ENCODE peak calls at places on chromosomes 13 and 19, in ten cellular contexts. B is psoas muscle; C is naive thymus-derived CD4-positive, alpha-beta T cell; E is A549; N is aorta; A is PC-3; K is tibial nerve; P is iPS DF 6.9; Q is small intestine; M is Peyer's patch. H is an unnamed sample.

GRCh38 chr13:108227651-108228272 is 9.6 kb downstream of the ABHD13 start:
- DNase-seq in B (no peak), C (no peak), E (no peak), N (no peak), A (peak), K (peak), P (no peak), Q (peak), M (no peak), H (no peak)

GRCh38 chr19:14006766-14007562 is 844 bp upstream of the RFX1 start:
- DNase-seq in B (peak), C (no peak), E (peak), N (peak), A (no peak), K (no peak), P (peak), Q (no peak), M (no peak), H (peak)

GRCh38 chr13:96772426-96772825 is 221.8 kb downstream of the OXGR1 start:
- DNase-seq in B (no peak), C (no peak), E (no peak), N (no peak), A (peak), K (no peak), P (no peak), Q (peak), M (no peak), H (no peak)

GRCh38 chr13:41674246-41674645 is 216.9 kb downstream of the RGCC start:
- DNase-seq in B (no peak), C (no peak), E (no peak), N (no peak), A (no peak), K (no peak), P (no peak), Q (no peak), M (no peak), H (no peak)

GRCh38 chr13:70253834-70254233 is 145.6 kb upstream of the KLHL1 start:
- DNase-seq in B (no peak), C (no peak), E (no peak), N (no peak), A (peak), K (no peak), P (no peak), Q (no peak), M (no peak), H (no peak)

GRCh38 chr13:33172911-33173310 is 112.6 kb downstream of the STARD13 start:
- DNase-seq in B (no peak), C (no peak), E (no peak), N (no peak), A (no peak), K (no peak), P (no peak), Q (no peak), M (no peak), H (no peak)

GRCh38 chr19:55546822-55547614 is 1.7 kb upstream of the SBK3 start:
- DNase-seq in B (peak), C (no peak), E (no peak), N (peak), A (peak), K (peak), P (no peak), Q (no peak), M (no peak), H (peak)

GRCh38 chr19:56837492-56837891 is 3.0 kb downstream of the PEG3 start:
- DNase-seq in B (peak), C (no peak), E (no peak), N (peak), A (peak), K (peak), P (no peak), Q (no peak), M (no peak), H (no peak)

GRCh38 chr13:99969368-99969933 is 2.1 kb downstream of the ZIC5 start:
- DNase-seq in B (no peak), C (no peak), E (no peak), N (no peak), A (no peak), K (no peak), P (no peak), Q (no peak), M (no peak), H (no peak)

GRCh38 chr19:50190439-50190891 is 13.0 kb upstream of the MYH14 start:
- DNase-seq in B (no peak), C (no peak), E (no peak), N (no peak), A (no peak), K (no peak), P (no peak), Q (peak), M (peak), H (no peak)

GRCh38 chr19:48618278-48618915 is 581 bp downstream of the RPL18 start:
- DNase-seq in B (peak), C (no peak), E (no peak), N (no peak), A (no peak), K (no peak), P (no peak), Q (no peak), M (no peak), H (no peak)

GRCh38 chr13:46475586-46475991 is 77.4 kb upstream of the LRCH1 start:
- DNase-seq in B (no peak), C (no peak), E (no peak), N (no peak), A (peak), K (no peak), P (no peak), Q (no peak), M (no peak), H (no peak)

GRCh38 chr13:100630564-100630963 is 42.0 kb upstream of the GGACT start:
- DNase-seq in B (no peak), C (no peak), E (no peak), N (no peak), A (no peak), K (no peak), P (no peak), Q (no peak), M (no peak), H (no peak)

GRCh38 chr19:45016388-45017314 is 15.4 kb downstream of the RELB start:
- DNase-seq in B (peak), C (peak), E (peak), N (peak), A (peak), K (peak), P (peak), Q (peak), M (no peak), H (no peak)

GRCh38 chr13:50588736-50589135 is 254.8 kb downstream of the DLEU7 start:
- DNase-seq in B (no peak), C (no peak), E (no peak), N (no peak), A (no peak), K (no peak), P (no peak), Q (no peak), M (no peak), H (no peak)

GRCh38 chr13:111121421-111121820 is 6.3 kb downstream of the ARHGEF7 start:
- DNase-seq in B (no peak), C (no peak), E (no peak), N (no peak), A (no peak), K (no peak), P (no peak), Q (no peak), M (no peak), H (no peak)

GRCh38 chr19:3075605-3076431 is 13.5 kb upstream of the TLE5 start:
- DNase-seq in B (peak), C (peak), E (no peak), N (no peak), A (peak), K (no peak), P (no peak), Q (peak), M (peak), H (no peak)

GRCh38 chr13:19072543-19072942 is 109.1 kb downstream of the TUBA3C start:
- DNase-seq in B (no peak), C (no peak), E (no peak), N (no peak), A (no peak), K (no peak), P (no peak), Q (no peak), M (no peak), H (no peak)

GRCh38 chr13:52414963-52415362 is 9.0 kb upstream of the THSD1 start:
- DNase-seq in B (no peak), C (no peak), E (no peak), N (no peak), A (no peak), K (no peak), P (no peak), Q (no peak), M (no peak), H (no peak)

GRCh38 chr19:31448221-31448657 is 99.0 kb upstream of the TSHZ3 start:
- DNase-seq in B (peak), C (no peak), E (no peak), N (no peak), A (no peak), K (no peak), P (no peak), Q (peak), M (peak), H (peak)

GRCh38 chr19:15971217-15971616 is 22.4 kb downstream of the OR10H4 start:
- DNase-seq in B (no peak), C (no peak), E (no peak), N (no peak), A (no peak), K (no peak), P (no peak), Q (peak), M (no peak), H (no peak)

GRCh38 chr19:4705413-4706131 is 18.1 kb downstream of the DPP9 start:
- DNase-seq in B (no peak), C (no peak), E (no peak), N (no peak), A (no peak), K (no peak), P (no peak), Q (peak), M (no peak), H (no peak)

GRCh38 chr19:52291781-52292180 is 5.2 kb upstream of the ZNF480 start:
- DNase-seq in B (no peak), C (no peak), E (no peak), N (no peak), A (no peak), K (no peak), P (no peak), Q (no peak), M (no peak), H (no peak)

GRCh38 chr19:13839193-13839937 is 37.6 kb upstream of the NANOS3 start:
- DNase-seq in B (peak), C (peak), E (no peak), N (peak), A (peak), K (peak), P (no peak), Q (peak), M (peak), H (peak)

DNA sequence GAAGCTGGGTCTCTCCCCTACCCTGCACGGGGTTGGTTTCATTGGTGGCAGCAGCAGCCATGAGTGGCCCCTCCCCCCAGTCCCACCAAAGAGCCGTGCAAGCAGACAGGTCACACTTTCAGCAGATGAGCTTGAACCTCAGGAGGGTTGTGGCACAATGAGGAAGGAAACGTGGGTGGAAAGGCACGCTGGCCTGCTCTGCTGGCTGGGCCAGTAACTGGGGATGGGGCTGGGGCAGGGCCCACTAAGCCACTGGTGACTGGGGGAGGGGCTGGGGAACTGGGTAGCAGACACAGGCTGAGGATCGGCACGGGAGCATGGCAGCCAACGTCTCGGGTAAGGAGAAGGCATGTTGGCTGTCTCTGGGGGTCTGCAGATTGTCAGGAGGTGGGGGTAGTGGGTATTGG is at the start of gene P2RY11:
- DNase-seq in B (peak), C (no peak), E (no peak), N (peak), A (no peak), K (no peak), P (no peak), Q (peak), M (peak), H (no peak)
- H3K4me3 ChIP-seq in B (no peak), C (peak), E (no peak), N (no peak), A (no peak), K (no peak), P (no peak), Q (peak), M (peak), H (no peak)

GRCh38 chr19:47471733-47472457 is at the start of gene SLC8A2:
- DNase-seq in B (peak), C (peak), E (peak), N (peak), A (peak), K (no peak), P (no peak), Q (no peak), M (no peak), H (no peak)
- H3K27ac ChIP-seq in B (no peak), C (no peak), E (peak), N (no peak), A (no peak), K (no peak), P (no peak), Q (no peak), M (no peak), H (peak)

GRCh38 chr19:23285948-23286347 is 35.8 kb upstream of the ZNF724 start:
- DNase-seq in B (no peak), C (no peak), E (no peak), N (no peak), A (no peak), K (no peak), P (no peak), Q (no peak), M (no peak), H (peak)
- H3K4me3 ChIP-seq in B (no peak), C (no peak), E (no peak), N (no peak), A (no peak), K (no peak), P (no peak), Q (no peak), M (no peak), H (no peak)

GRCh38 chr19:8238251-8238650 is 29.1 kb downstream of the CERS4 start:
- DNase-seq in B (no peak), C (no peak), E (no peak), N (no peak), A (no peak), K (no peak), P (no peak), Q (no peak), M (no peak), H (no peak)

GRCh38 chr19:8240274-8241229 is 31.4 kb downstream of the CERS4 start:
- DNase-seq in B (peak), C (no peak), E (no peak), N (peak), A (peak), K (peak), P (no peak), Q (peak), M (peak), H (peak)

GRCh38 chr19:8241646-8242045 is 32.5 kb downstream of the CERS4 start:
- DNase-seq in B (no peak), C (no peak), E (no peak), N (no peak), A (no peak), K (no peak), P (no peak), Q (no peak), M (no peak), H (no peak)

GRCh38 chr19:8242212-8242821 is 33.1 kb downstream of the CERS4 start:
- DNase-seq in B (no peak), C (no peak), E (no peak), N (no peak), A (no peak), K (no peak), P (no peak), Q (no peak), M (no peak), H (no peak)

DNA sequence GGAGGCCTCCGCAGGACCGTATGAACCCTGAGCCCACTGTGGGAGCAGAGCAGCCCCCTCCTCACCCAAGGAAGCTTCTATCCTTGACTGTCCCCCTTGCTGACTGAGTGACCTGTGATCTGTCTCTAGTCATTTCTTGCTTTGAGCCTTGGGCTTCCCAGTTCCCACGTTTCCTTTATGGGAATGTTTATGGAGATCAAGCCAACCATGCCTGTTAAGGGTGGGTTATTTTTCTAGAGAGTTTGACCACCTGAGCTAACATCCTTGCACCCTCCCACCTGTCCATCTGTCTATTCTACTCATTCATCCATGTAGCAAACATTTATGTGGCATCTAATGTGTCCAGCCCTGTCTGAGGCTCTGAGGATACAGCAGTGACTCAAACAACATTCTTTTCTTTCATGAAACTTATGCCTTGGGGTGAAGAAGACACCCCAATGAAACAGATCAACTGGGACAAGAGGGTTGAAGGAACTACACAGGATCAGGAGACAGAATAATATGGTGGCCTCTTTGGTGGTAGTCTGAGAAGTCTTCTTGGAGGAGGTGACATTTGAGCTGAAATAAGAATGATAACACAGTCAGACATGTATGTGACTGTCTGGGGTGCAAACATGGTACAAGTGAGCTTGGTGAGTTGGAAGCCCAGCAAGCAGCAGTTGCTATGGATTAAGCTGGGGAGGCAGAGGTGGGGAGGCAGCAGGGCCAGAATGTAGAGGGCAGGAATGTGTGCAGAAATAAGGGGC is 30.5 kb downstream of the CERS4 start:
- DNase-seq in B (no peak), C (no peak), E (no peak), N (no peak), A (no peak), K (no peak), P (no peak), Q (no peak), M (no peak), H (no peak)
- H3K27ac ChIP-seq in B (no peak), C (no peak), E (peak), N (no peak), A (no peak), K (peak), P (no peak), Q (peak), M (no peak), H (no peak)

DNA sequence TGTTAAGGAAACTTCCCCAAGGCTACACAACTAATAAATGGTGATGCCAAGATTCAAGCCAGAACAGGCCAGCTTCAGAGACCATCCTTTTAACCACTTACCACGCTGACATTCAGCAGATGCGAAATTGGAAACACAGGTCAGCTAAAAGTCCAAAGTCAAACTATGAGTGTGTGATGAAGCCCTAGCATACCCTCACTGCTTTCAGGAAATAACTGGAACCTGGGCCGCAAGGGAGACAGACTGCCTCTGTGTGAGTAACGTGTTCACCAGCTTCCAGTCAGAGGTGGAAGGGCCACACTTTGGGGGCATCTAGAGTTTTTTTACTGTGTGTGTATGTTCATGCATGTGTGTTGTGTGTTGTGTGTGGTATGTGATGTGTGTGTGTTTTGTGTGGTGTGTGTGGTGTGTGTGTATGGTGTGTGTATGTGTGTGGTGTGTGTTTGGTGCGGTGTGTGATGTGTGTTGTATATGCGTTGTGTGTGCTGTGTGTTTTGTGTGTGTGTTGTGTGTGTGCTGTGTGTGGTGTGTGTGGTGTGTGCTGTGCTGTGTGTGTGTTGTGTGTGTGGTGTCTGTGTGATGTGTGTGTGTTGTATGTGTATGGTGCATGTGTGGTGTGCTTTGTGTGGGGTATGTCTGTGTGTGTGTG is 12.5 kb upstream of the PDX1 start:
- DNase-seq in B (no peak), C (no peak), E (no peak), N (no peak), A (no peak), K (no peak), P (no peak), Q (peak), M (no peak), H (no peak)
- H3K4me3 ChIP-seq in B (no peak), C (no peak), E (no peak), N (no peak), A (no peak), K (no peak), P (no peak), Q (no peak), M (no peak), H (no peak)

DNA sequence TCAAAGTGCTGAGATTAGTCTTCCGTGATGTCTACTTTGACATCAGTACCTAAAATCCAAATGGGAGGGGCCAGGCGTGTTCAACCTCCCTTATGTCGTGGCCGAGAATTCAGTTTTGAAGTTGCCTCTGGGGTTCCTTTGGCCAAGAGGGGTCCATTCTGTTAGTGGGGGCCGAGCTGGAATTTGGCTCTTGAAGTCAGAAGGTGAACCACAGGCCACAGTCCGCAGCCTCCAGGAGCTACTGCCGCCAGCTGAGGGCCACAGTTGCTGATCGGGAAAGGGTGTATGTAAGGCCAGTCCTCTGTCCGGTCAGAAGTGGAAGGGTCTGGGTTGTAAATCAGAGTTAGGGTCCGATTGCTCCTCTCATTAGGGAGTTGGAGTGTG is 31.0 kb downstream of the ATP11A start:
- DNase-seq in B (no peak), C (no peak), E (no peak), N (no peak), A (no peak), K (no peak), P (no peak), Q (no peak), M (peak), H (no peak)
- H3K27ac ChIP-seq in B (no peak), C (no peak), E (no peak), N (no peak), A (no peak), K (peak), P (no peak), Q (peak), M (no peak), H (no peak)

DNA sequence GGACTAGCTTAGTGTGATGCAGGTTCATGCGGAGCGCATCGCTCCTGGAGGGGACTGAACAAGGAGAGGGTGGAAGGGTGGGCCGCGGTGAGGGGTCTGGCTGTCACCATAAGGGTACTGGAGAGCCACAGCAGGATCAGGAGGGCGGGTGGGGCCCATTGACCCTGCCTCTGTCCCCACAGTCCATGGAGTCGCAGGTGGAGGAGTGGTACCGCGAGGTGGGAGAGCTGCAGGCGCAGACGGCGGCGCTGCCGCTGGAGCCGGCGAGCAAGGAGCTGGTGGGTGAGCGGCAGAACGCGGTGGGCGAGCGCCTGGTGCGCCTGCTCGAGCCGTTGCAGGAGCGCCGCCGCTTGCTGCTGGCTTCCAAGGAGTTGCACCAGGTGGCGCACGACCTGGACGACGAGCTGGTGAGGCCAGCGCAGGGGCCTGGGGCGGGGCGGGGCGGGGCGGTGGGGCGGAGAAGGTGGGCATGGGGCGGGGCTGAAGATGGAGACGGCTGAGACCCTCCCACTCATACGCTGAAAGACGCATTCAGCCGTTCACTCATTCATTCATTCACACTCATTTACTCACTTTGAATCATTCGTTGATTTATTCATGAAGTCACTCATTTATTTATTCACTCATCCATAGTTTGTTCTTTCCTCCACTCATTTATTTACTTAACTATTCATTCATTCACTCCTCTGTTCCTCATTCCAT is 27.5 kb upstream of the SHKBP1 start:
- DNase-seq in B (peak), C (peak), E (peak), N (no peak), A (peak), K (peak), P (peak), Q (peak), M (peak), H (no peak)
- H3K4me3 ChIP-seq in B (no peak), C (no peak), E (peak), N (no peak), A (peak), K (no peak), P (peak), Q (no peak), M (no peak), H (no peak)

GRCh38 chr19:41241859-41242258 is 22.3 kb upstream of the HNRNPUL1 start:
- DNase-seq in B (no peak), C (no peak), E (no peak), N (no peak), A (no peak), K (no peak), P (no peak), Q (no peak), M (no peak), H (no peak)
- H3K27ac ChIP-seq in B (no peak), C (no peak), E (no peak), N (no peak), A (no peak), K (no peak), P (no peak), Q (no peak), M (no peak), H (no peak)